ENCODE peak calls at places on chromosomes 12 and 14, in seven cellular contexts. B, N, A, K, X, H and T are unnamed samples.

GRCh38 chr14:70188608-70189540 is at the start of gene SLC8A3:
- DNase-seq in B (no peak), N (peak; percentile 53), A (peak; percentile 26), K (peak; percentile 37), X (no peak), H (peak; percentile 85), T (peak; percentile 12)

GRCh38 chr14:91997492-91997891 is 42.4 kb downstream of the TRIP11 start:
- DNase-seq in B (no peak), N (peak; percentile 27), A (no peak), K (peak; percentile 28), X (no peak), H (no peak), T (no peak)

GRCh38 chr12:92457458-92458195 is 245.2 kb upstream of the PLEKHG7 start:
- DNase-seq in B (no peak), N (no peak), A (no peak), K (no peak), X (no peak), H (no peak), T (no peak)

GRCh38 chr14:67393689-67394088 is 18.3 kb downstream of the PLEK2 start:
- DNase-seq in B (no peak), N (no peak), A (no peak), K (no peak), X (no peak), H (no peak), T (no peak)

GRCh38 chr14:99703381-99703780 is 19.3 kb downstream of the CYP46A1 start:
- DNase-seq in B (no peak), N (no peak), A (no peak), K (no peak), X (no peak), H (no peak), T (no peak)

GRCh38 chr14:44531648-44532047 is 24.6 kb upstream of the FSCB start:
- DNase-seq in B (no peak), N (no peak), A (no peak), K (no peak), X (no peak), H (no peak), T (no peak)

GRCh38 chr12:29741342-29742241 is 42.1 kb downstream of the TMTC1 start:
- DNase-seq in B (no peak), N (peak; percentile 77), A (no peak), K (peak; percentile 82), X (no peak), H (no peak), T (no peak)

GRCh38 chr12:44848771-44849085 is 27.4 kb downstream of the NELL2 start:
- DNase-seq in B (no peak), N (no peak), A (no peak), K (no peak), X (no peak), H (no peak), T (no peak)

GRCh38 chr14:64507376-64508156 is 3.0 kb downstream of the ZBTB1 start:
- DNase-seq in B (no peak), N (peak; percentile 85), A (no peak), K (peak; percentile 58), X (no peak), H (no peak), T (no peak)

GRCh38 chr12:21697829-21698630 is 40.4 kb upstream of the LDHB start:
- DNase-seq in B (no peak), N (peak; percentile 41), A (no peak), K (peak; percentile 48), X (no peak), H (no peak), T (no peak)

GRCh38 chr14:77275041-77275854 is 4.2 kb upstream of the NGB start:
- DNase-seq in B (no peak), N (no peak), A (no peak), K (no peak), X (no peak), H (no peak), T (no peak)

GRCh38 chr14:72617391-72618011 is 276.4 kb downstream of the DPF3 start:
- DNase-seq in B (peak; percentile 54), N (no peak), A (peak; percentile 63), K (no peak), X (no peak), H (no peak), T (no peak)

DNA sequence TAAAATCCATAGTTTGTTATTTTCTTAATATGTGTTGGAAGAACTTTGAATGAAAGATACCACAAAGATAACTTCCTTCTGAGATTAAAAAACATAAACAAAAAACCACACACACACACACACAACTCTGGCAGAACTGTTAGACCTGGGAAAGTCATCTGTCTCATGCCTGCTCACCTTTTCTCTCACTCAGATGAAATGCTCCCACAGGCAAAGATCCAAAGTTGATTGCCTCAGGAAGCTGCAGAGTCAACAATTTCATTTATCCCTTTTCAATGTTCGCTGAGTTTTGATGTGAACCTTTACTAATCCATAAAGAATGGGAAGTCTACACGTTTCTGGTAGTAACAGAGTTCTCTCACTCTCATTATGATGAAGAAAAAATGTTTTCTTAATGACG is 112.0 kb downstream of the DENND5B start:
- DNase-seq in B (no peak), N (no peak), A (no peak), K (no peak), X (no peak), H (no peak), T (no peak)
- TF ChIP-seq CTCF in B (no peak), N (no peak), A (no peak), K (no peak), X (no peak), H (no peak), T (no peak)

GRCh38 chr12:53698948-53699672 is 23.2 kb upstream of the ATP5MC2 start:
- DNase-seq in B (no peak), N (no peak), A (no peak), K (no peak), X (no peak), H (no peak), T (no peak)

GRCh38 chr12:53696285-53696654 is 20.4 kb upstream of the ATP5MC2 start:
- DNase-seq in B (no peak), N (peak; percentile 96), A (peak; percentile 66), K (peak; percentile 85), X (peak; percentile 69), H (peak; percentile 96), T (peak; percentile 89)

GRCh38 chr12:53694746-53695145 is 18.9 kb upstream of the ATP5MC2 start:
- DNase-seq in B (no peak), N (no peak), A (no peak), K (no peak), X (no peak), H (peak; percentile 83), T (no peak)

GRCh38 chr12:53696655-53697321 is 20.9 kb upstream of the ATP5MC2 start:
- DNase-seq in B (no peak), N (peak; percentile 80), A (no peak), K (no peak), X (no peak), H (no peak), T (peak; percentile 12)

GRCh38 chr12:53695148-53696138 is 19.6 kb upstream of the ATP5MC2 start:
- DNase-seq in B (no peak), N (peak; percentile 81), A (peak; percentile 47), K (peak; percentile 55), X (no peak), H (peak; percentile 91), T (no peak)
- H3K27me3 ChIP-seq in B (no peaks in the 10 kb centered on the region), N (peaks cover 5% of the 10 kb centered on the region), A (peaks cover 32% of the 10 kb centered on the region), K (peaks cover 52% of the 10 kb centered on the region), X (no peaks in the 10 kb centered on the region), H (peaks cover 70% of the 10 kb centered on the region), T (peaks cover 15% of the 10 kb centered on the region)

DNA sequence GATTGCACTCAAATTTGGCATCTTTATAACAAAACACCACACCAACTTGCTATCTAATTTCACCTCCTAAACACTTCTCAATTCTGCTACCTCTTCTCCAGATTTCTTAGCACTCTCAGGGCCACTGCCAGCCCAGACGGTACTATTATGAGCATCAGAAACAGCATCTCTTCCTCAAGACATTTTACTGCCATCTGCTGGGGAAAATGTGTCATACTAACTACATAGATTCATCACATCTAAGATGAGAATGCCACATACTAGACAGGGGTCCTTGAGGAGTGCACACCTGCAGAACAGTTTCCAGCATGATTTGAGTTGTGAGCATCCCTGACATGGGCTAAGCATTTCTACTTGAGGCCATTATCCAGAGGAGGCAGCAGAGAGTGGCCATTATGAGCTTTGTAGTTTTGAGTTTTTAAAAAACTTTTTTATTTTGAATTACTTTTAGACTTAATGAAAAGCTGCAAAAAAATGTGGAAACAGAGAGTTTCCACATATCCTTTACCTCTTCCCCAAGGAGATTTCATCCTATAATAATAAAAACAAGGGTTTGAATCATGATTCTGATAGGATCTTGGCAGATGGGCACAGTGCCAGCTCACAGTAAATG is 15.1 kb upstream of the GRIP1 start:
- DNase-seq in B (no peak), N (peak; percentile 69), A (no peak), K (peak; percentile 69), X (no peak), H (peak; percentile 65), T (no peak)
- TF ChIP-seq CTCF in B (no peak), N (peak; percentile 51), A (peak; percentile 54), K (peak; percentile 59), X (peak; percentile 42), H (peak; percentile 75), T (peak; percentile 33)

DNA sequence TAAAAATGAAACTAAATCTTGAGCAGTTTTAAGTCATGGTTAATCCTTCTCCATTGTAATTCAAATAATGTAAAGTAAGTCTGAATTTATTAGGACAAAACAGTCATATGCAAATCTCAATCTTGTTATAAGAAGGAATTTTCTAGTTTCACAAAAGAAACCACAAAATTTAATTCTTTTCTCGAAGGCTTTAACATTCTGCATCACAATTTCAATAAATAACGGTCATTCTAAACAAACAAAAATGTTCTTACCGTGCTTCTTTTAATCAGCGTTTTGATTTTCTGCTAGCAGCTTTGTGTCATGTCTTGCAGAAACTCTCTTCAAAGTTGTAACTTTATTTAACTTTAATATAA is 225 bp downstream of the CLEC2B start:
- DNase-seq in B (no peak), N (no peak), A (no peak), K (no peak), X (no peak), H (no peak), T (no peak)
- H3K27me3 ChIP-seq in B (no peaks in the 10 kb centered on the region), N (no peaks in the 10 kb centered on the region), A (no peaks in the 10 kb centered on the region), K (no peaks in the 10 kb centered on the region), X (no peaks in the 10 kb centered on the region), H (no peaks in the 10 kb centered on the region), T (no peaks in the 10 kb centered on the region)

GRCh38 chr12:109612003-109612402 is 38.4 kb downstream of the MVK start:
- DNase-seq in B (no peak), N (no peak), A (no peak), K (no peak), X (no peak), H (no peak), T (no peak)
- TF ChIP-seq CTCF in B (no peak), N (no peak), A (no peak), K (no peak), X (no peak), H (no peak), T (no peak)

DNA sequence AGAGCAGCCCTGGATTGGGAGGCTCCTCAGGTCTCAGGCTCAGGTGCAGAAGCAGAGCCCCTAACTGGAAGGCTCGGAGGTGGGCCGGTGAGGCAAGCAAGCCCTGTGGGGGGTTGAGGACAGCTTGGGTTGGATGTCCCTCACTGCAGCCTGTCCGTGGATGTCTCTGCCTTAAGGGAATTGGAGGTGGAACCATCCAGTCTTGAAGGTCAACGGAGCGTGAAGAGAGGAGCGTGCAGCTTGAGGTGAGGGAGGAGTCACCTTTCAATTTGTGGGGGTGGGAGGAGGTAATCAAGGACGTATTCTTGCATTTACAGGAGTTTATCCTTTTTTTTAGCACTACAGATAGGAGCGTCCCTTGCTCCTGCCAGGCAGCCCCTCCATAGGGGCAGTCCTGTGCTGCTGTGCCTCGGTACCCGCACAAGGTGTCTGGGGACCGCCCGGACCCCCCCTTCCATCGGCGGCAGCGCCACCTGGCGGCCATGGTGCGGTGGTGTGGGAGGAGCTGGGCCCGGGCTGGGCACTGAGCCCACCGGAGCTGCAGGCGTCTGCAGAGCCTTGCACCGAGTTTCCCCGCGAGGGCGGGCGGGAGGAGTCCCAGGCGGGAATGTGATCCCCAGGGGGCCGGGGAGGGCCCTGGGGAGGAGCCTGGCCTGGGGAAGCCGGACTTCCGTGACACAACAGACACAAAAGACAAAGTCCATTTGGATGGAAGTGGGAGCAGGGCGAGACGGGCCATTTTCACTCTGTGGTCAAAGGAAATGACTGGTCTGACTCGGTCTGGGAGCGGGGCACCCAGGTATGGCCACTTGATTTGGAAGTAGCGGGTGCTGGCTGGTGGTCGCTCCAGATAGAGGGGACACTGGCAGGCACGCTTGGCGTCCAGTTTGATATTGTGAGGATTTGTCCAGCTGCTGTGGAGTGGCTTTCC is 884 bp downstream of the DNAJC22 start:
- DNase-seq in B (peak; percentile 84), N (peak; percentile 15), A (peak; percentile 81), K (peak; percentile 89), X (peak; percentile 94), H (peak; percentile 98), T (peak; percentile 95)
- H3K27me3 ChIP-seq in B (peaks cover 22% of the 10 kb centered on the region), N (peaks cover 24% of the 10 kb centered on the region), A (peaks cover 43% of the 10 kb centered on the region), K (peaks cover 43% of the 10 kb centered on the region), X (no peaks in the 10 kb centered on the region), H (peaks cover 68% of the 10 kb centered on the region), T (no peaks in the 10 kb centered on the region)